ENCODE peak calls at places on chromosomes 11 and 22, in five cellular contexts. One of them, this sample, is unnamed.

GRCh38 chr11:113274708-113275582 is 39.4 kb upstream of the TTC12 start:
- DNase-seq in left ventricle myocardium inferior: no peak
- DNase-seq in endothelial cell of umbilical vein: no peak
- DNase-seq in dorsolateral prefrontal cortex: no peak
- DNase-seq in BE2C: peak
- DNase-seq in this sample: no peak

GRCh38 chr11:1118755-1119275 is 38.9 kb upstream of the MUC5AC start:
- DNase-seq in left ventricle myocardium inferior: no peak
- DNase-seq in endothelial cell of umbilical vein: no peak
- DNase-seq in dorsolateral prefrontal cortex: no peak
- DNase-seq in BE2C: no peak
- DNase-seq in this sample: no peak

GRCh38 chr11:34637303-34637702 is 16.4 kb downstream of the EHF start:
- DNase-seq in left ventricle myocardium inferior: no peak
- DNase-seq in endothelial cell of umbilical vein: no peak
- DNase-seq in dorsolateral prefrontal cortex: no peak
- DNase-seq in BE2C: no peak
- DNase-seq in this sample: no peak

GRCh38 chr22:24894998-24895397 is 51.5 kb downstream of the LHFPL7 start:
- DNase-seq in left ventricle myocardium inferior: peak
- DNase-seq in endothelial cell of umbilical vein: peak
- DNase-seq in dorsolateral prefrontal cortex: peak
- DNase-seq in BE2C: peak
- DNase-seq in this sample: peak

GRCh38 chr11:518463-519202 is 11.6 kb upstream of the RNH1 start:
- DNase-seq in left ventricle myocardium inferior: peak
- DNase-seq in endothelial cell of umbilical vein: peak
- DNase-seq in dorsolateral prefrontal cortex: peak
- DNase-seq in BE2C: peak
- DNase-seq in this sample: peak

GRCh38 chr11:66546368-66546965 is at the start of gene ACTN3:
- DNase-seq in left ventricle myocardium inferior: peak
- DNase-seq in endothelial cell of umbilical vein: no peak
- DNase-seq in dorsolateral prefrontal cortex: no peak
- DNase-seq in BE2C: no peak
- DNase-seq in this sample: peak

GRCh38 chr11:23932485-23932898 is 564.4 kb upstream of the LUZP2 start:
- DNase-seq in left ventricle myocardium inferior: no peak
- DNase-seq in endothelial cell of umbilical vein: peak
- DNase-seq in dorsolateral prefrontal cortex: no peak
- DNase-seq in BE2C: no peak
- DNase-seq in this sample: peak

GRCh38 chr22:36258750-36259619 is 6.1 kb downstream of the APOL1 start:
- DNase-seq in left ventricle myocardium inferior: peak
- DNase-seq in endothelial cell of umbilical vein: peak
- DNase-seq in dorsolateral prefrontal cortex: no peak
- DNase-seq in BE2C: no peak
- DNase-seq in this sample: no peak

GRCh38 chr11:2102883-2103213 is 36.3 kb downstream of the IGF2 start:
- DNase-seq in left ventricle myocardium inferior: no peak
- DNase-seq in endothelial cell of umbilical vein: no peak
- DNase-seq in dorsolateral prefrontal cortex: no peak
- DNase-seq in BE2C: no peak
- DNase-seq in this sample: no peak

GRCh38 chr11:101945418-101945817 is 29.1 kb upstream of the ANGPTL5 start:
- DNase-seq in left ventricle myocardium inferior: no peak
- DNase-seq in endothelial cell of umbilical vein: no peak
- DNase-seq in dorsolateral prefrontal cortex: no peak
- DNase-seq in BE2C: no peak
- DNase-seq in this sample: no peak

GRCh38 chr11:117826832-117827231 is 2.3 kb upstream of the FXYD2 start:
- DNase-seq in left ventricle myocardium inferior: no peak
- DNase-seq in endothelial cell of umbilical vein: no peak
- DNase-seq in dorsolateral prefrontal cortex: no peak
- DNase-seq in BE2C: no peak
- DNase-seq in this sample: no peak

GRCh38 chr11:117096140-117096972 is 1.9 kb downstream of the SIK3 start:
- DNase-seq in left ventricle myocardium inferior: no peak
- DNase-seq in endothelial cell of umbilical vein: no peak
- DNase-seq in dorsolateral prefrontal cortex: peak
- DNase-seq in BE2C: peak
- DNase-seq in this sample: no peak

GRCh38 chr22:36368359-36368983 is 19.3 kb downstream of the MYH9 start:
- DNase-seq in left ventricle myocardium inferior: no peak
- DNase-seq in endothelial cell of umbilical vein: peak
- DNase-seq in dorsolateral prefrontal cortex: no peak
- DNase-seq in BE2C: peak
- DNase-seq in this sample: no peak

GRCh38 chr11:19071255-19071654 is 10.7 kb upstream of the MRGPRX2 start:
- DNase-seq in left ventricle myocardium inferior: peak
- DNase-seq in endothelial cell of umbilical vein: peak
- DNase-seq in dorsolateral prefrontal cortex: peak
- DNase-seq in BE2C: peak
- DNase-seq in this sample: peak
- H3K4me3 ChIP-seq in left ventricle myocardium inferior: peak
- H3K4me3 ChIP-seq in endothelial cell of umbilical vein: no peak
- H3K4me3 ChIP-seq in dorsolateral prefrontal cortex: no peak
- H3K4me3 ChIP-seq in BE2C: no peak
- H3K4me3 ChIP-seq in this sample: peak

DNA sequence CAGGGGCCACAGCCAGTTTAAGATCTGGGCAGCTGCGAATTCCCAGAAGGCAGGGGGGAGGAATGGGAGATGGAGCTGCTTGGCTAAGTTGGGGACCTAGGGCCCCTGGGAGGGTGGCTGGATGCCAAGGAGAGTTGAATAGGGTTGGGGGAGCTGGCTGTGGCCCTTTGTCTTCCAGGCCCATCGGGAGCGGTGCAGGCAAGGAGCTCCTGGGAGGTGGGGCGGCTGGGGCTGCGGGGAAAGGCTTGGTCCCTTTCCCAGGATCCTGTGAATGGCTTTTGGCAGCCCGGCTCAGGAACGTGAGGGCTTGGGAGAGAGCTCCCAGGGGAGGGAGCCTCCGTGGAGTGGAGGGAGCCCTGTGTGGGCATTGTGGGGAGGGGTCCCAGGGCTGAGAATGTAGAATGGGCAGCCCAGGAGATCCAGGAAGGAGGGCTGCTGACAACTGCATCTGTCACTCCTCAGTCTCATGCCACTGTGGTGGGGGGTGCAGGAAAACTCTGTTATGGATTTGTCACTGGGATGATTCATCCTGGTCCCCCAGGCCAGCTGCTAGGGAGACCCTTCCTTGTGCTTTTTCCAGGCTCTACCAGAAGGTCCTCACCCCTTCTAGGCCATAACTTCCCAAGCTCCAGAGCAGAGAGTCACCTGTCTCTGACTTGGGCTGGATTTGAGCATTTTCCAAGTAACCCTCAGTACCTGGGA is 6.0 kb downstream of the FREY1 start:
- DNase-seq in left ventricle myocardium inferior: no peak
- DNase-seq in endothelial cell of umbilical vein: no peak
- DNase-seq in dorsolateral prefrontal cortex: peak
- DNase-seq in BE2C: no peak
- DNase-seq in this sample: no peak
- H3K4me3 ChIP-seq in left ventricle myocardium inferior: peak
- H3K4me3 ChIP-seq in endothelial cell of umbilical vein: no peak
- H3K4me3 ChIP-seq in dorsolateral prefrontal cortex: peak
- H3K4me3 ChIP-seq in BE2C: peak
- H3K4me3 ChIP-seq in this sample: peak

GRCh38 chr11:64206457-64207246 is at the start of gene FERMT3:
- DNase-seq in left ventricle myocardium inferior: peak
- DNase-seq in endothelial cell of umbilical vein: no peak
- DNase-seq in dorsolateral prefrontal cortex: no peak
- DNase-seq in BE2C: no peak
- DNase-seq in this sample: no peak
- H3K4me3 ChIP-seq in left ventricle myocardium inferior: peak
- H3K4me3 ChIP-seq in endothelial cell of umbilical vein: peak
- H3K4me3 ChIP-seq in dorsolateral prefrontal cortex: peak
- H3K4me3 ChIP-seq in BE2C: no peak
- H3K4me3 ChIP-seq in this sample: no peak

GRCh38 chr22:44144046-44144569 is 36.6 kb upstream of the PARVG start:
- DNase-seq in left ventricle myocardium inferior: no peak
- DNase-seq in endothelial cell of umbilical vein: no peak
- DNase-seq in dorsolateral prefrontal cortex: no peak
- DNase-seq in BE2C: no peak
- DNase-seq in this sample: no peak

GRCh38 chr22:44145544-44145943 is 35.2 kb upstream of the PARVG start:
- DNase-seq in left ventricle myocardium inferior: peak
- DNase-seq in endothelial cell of umbilical vein: no peak
- DNase-seq in dorsolateral prefrontal cortex: no peak
- DNase-seq in BE2C: no peak
- DNase-seq in this sample: no peak

GRCh38 chr22:44147821-44148574 is 32.7 kb upstream of the PARVG start:
- DNase-seq in left ventricle myocardium inferior: no peak
- DNase-seq in endothelial cell of umbilical vein: no peak
- DNase-seq in dorsolateral prefrontal cortex: peak
- DNase-seq in BE2C: no peak
- DNase-seq in this sample: no peak

GRCh38 chr22:44146088-44146861 is 34.5 kb upstream of the PARVG start:
- DNase-seq in left ventricle myocardium inferior: no peak
- DNase-seq in endothelial cell of umbilical vein: no peak
- DNase-seq in dorsolateral prefrontal cortex: no peak
- DNase-seq in BE2C: no peak
- DNase-seq in this sample: no peak

DNA sequence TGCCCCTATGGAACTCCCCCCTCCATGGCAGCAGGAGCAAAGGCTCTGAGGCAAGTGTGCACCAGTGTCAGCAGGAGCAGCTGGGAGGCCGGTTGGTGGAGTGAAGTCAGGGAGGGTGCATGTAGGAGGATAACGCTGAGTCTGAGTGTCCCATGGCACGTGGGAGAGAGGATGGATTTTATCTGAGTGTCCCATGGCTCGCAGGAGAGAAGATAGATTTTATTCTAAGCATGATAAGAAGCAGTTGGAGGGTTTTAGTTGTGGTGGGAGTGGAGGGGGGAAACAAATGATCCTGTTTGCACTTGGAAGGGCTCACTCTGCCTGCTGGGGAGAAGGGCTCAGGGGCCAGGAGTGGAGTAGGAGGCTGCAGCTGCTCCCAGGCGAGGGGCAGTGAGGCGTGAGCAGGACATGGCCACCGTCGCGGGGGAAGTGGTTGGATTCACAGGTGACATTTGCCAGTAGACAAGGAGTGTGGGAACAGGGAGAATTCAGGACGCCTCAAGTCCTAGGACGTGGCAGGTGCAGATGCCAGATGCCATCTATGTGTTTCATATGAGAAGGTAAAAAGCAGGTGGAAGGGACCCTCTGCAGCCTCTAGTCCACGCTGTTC is 33.6 kb upstream of the PARVG start:
- DNase-seq in left ventricle myocardium inferior: no peak
- DNase-seq in endothelial cell of umbilical vein: no peak
- DNase-seq in dorsolateral prefrontal cortex: no peak
- DNase-seq in BE2C: no peak
- DNase-seq in this sample: no peak
- H3K4me3 ChIP-seq in left ventricle myocardium inferior: no peak
- H3K4me3 ChIP-seq in endothelial cell of umbilical vein: no peak
- H3K4me3 ChIP-seq in dorsolateral prefrontal cortex: no peak
- H3K4me3 ChIP-seq in BE2C: no peak
- H3K4me3 ChIP-seq in this sample: no peak

GRCh38 chr11:122159173-122159701 is 43.2 kb upstream of the BLID start:
- DNase-seq in left ventricle myocardium inferior: peak
- DNase-seq in endothelial cell of umbilical vein: peak
- DNase-seq in dorsolateral prefrontal cortex: no peak
- DNase-seq in BE2C: peak
- DNase-seq in this sample: peak
- H3K4me3 ChIP-seq in left ventricle myocardium inferior: peak
- H3K4me3 ChIP-seq in endothelial cell of umbilical vein: no peak
- H3K4me3 ChIP-seq in dorsolateral prefrontal cortex: peak
- H3K4me3 ChIP-seq in BE2C: peak
- H3K4me3 ChIP-seq in this sample: peak

GRCh38 chr11:9596926-9597325 is 23.5 kb downstream of the WEE1 start:
- DNase-seq in left ventricle myocardium inferior: no peak
- DNase-seq in endothelial cell of umbilical vein: no peak
- DNase-seq in dorsolateral prefrontal cortex: no peak
- DNase-seq in BE2C: no peak
- DNase-seq in this sample: no peak
- H3K4me3 ChIP-seq in left ventricle myocardium inferior: no peak
- H3K4me3 ChIP-seq in endothelial cell of umbilical vein: no peak
- H3K4me3 ChIP-seq in dorsolateral prefrontal cortex: no peak
- H3K4me3 ChIP-seq in BE2C: no peak
- H3K4me3 ChIP-seq in this sample: no peak